ENCODE peak calls at places on chromosomes 6 and 20, in six cellular contexts. T is AG04450, E is WTC11, A is A549, C is psoas muscle, H is HFFc6. V is an unnamed sample.

GRCh38 chr6:22892452-22892851 is 323.1 kb downstream of the HDGFL1 start:
- DNase-seq in T (peak; percentile 89), E (no peak), A (peak; percentile 25), C (no peak), H (peak; percentile 96), V (no peak)

GRCh38 chr6:31025595-31025994 is 15.3 kb downstream of the MUC22 start:
- DNase-seq in T (no peak), E (no peak), A (no peak), C (no peak), H (no peak), V (no peak)

GRCh38 chr20:63518351-63518861 is 2.2 kb upstream of the PPDPF start:
- DNase-seq in T (no peak), E (no peak), A (no peak), C (no peak), H (no peak), V (peak; percentile 21)

GRCh38 chr6:3061501-3061941 is 6.8 kb upstream of the RIPK1 start:
- DNase-seq in T (no peak), E (no peak), A (no peak), C (no peak), H (peak; percentile 91), V (no peak)

GRCh38 chr20:33667245-33668086 is 723 bp downstream of the ACTL10 start:
- DNase-seq in T (no peak), E (no peak), A (no peak), C (peak; percentile 80), H (peak; percentile 76), V (no peak)

GRCh38 chr6:8275667-8276066 is 159.7 kb downstream of the SLC35B3 start:
- DNase-seq in T (no peak), E (no peak), A (no peak), C (no peak), H (no peak), V (no peak)

GRCh38 chr6:122886475-122886874 is 97.4 kb downstream of the SMPDL3A start:
- DNase-seq in T (no peak), E (no peak), A (no peak), C (no peak), H (no peak), V (no peak)

GRCh38 chr6:106192824-106193223 is 106.7 kb downstream of the PRDM1 start:
- DNase-seq in T (no peak), E (no peak), A (no peak), C (no peak), H (peak; percentile 63), V (no peak)

GRCh38 chr20:6053776-6054688 is at the start of gene LRRN4:
- DNase-seq in T (no peak), E (peak; percentile 45), A (no peak), C (no peak), H (no peak), V (no peak)

GRCh38 chr6:82298012-82298411 is 50.5 kb upstream of the IBTK start:
- DNase-seq in T (peak; percentile 1), E (no peak), A (peak; percentile 7), C (no peak), H (peak; percentile 65), V (no peak)

GRCh38 chr6:116389357-116389756 is 18.6 kb downstream of the DSE start:
- DNase-seq in T (no peak), E (no peak), A (no peak), C (no peak), H (no peak), V (no peak)

GRCh38 chr6:70860044-70860443 is 96.8 kb downstream of the B3GAT2 start:
- DNase-seq in T (no peak), E (no peak), A (no peak), C (no peak), H (no peak), V (no peak)

GRCh38 chr6:2982464-2983121 is 11.2 kb upstream of the SERPINB6 start:
- DNase-seq in T (no peak), E (no peak), A (no peak), C (no peak), H (no peak), V (no peak)

DNA sequence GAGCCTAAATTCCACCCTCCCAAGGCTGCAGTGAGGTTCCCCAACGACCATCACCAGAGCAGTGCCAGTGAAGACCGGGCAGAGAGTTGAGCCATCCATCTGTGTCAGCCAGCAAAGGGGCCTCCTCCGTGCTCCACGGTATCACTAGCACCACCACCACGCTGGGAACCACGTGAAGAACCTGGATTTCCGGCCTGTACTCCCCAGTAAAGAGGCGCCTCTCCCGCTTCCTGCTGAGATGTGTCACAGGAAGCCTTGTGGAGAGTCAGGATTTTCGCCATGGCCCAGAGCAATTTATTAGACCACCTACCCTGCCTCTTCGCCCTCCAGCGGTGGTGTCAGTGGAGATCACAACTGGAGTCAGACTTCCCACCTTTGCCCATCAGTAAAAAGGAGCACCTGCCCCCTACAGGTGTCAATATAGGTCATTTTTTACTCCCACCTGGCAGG is 28.8 kb downstream of the CPXM1 start:
- DNase-seq in T (no peak), E (no peak), A (no peak), C (no peak), H (no peak), V (no peak)
- TF ChIP-seq CTCF in T (no peak), E (no peak), A (no peak), C (no peak), H (no peak), V (no peak)

DNA sequence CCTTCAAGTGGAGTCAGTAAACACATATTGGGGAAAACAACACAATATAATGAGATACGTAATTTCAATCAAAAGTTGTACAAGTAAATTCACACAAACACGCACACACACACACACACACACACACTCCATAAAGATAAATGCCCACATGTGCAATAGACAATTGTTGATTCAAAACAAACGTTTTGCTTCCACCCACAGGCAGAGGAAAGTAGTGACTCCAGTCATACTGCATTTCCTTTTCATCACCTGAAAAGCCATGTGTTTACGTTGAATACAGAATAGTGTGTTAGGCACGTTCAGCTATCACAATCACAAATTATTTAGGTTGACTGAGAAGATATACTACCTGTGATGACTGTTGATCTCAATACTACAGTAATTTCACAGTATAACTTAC is 443.8 kb upstream of the MANEA start:
- DNase-seq in T (no peak), E (no peak), A (no peak), C (no peak), H (no peak), V (no peak)
- TF ChIP-seq CTCF in T (peak; percentile 17), E (no peak), A (no peak), C (no peak), H (no peak), V (no peak)

GRCh38 chr20:20860078-20860806 is 147.8 kb upstream of the RALGAPA2 start:
- DNase-seq in T (peak; percentile 36), E (peak; percentile 99), A (peak; percentile 92), C (peak; percentile 86), H (peak; percentile 91), V (peak; percentile 99)
- TF ChIP-seq CTCF in T (peak; percentile 84), E (peak; percentile 80), A (peak; percentile 95), C (peak; percentile 94), H (peak; percentile 97), V (peak; percentile 94)

GRCh38 chr6:37704923-37705238 is 7.2 kb upstream of the MDGA1 start:
- DNase-seq in T (no peak), E (no peak), A (no peak), C (no peak), H (no peak), V (no peak)

GRCh38 chr6:37706749-37707148 is 9.1 kb upstream of the MDGA1 start:
- DNase-seq in T (no peak), E (no peak), A (no peak), C (no peak), H (no peak), V (no peak)

GRCh38 chr6:37704066-37704465 is 6.4 kb upstream of the MDGA1 start:
- DNase-seq in T (no peak), E (no peak), A (no peak), C (no peak), H (no peak), V (no peak)

GRCh38 chr6:37702314-37702713 is 4.6 kb upstream of the MDGA1 start:
- DNase-seq in T (no peak), E (no peak), A (no peak), C (no peak), H (no peak), V (no peak)

DNA sequence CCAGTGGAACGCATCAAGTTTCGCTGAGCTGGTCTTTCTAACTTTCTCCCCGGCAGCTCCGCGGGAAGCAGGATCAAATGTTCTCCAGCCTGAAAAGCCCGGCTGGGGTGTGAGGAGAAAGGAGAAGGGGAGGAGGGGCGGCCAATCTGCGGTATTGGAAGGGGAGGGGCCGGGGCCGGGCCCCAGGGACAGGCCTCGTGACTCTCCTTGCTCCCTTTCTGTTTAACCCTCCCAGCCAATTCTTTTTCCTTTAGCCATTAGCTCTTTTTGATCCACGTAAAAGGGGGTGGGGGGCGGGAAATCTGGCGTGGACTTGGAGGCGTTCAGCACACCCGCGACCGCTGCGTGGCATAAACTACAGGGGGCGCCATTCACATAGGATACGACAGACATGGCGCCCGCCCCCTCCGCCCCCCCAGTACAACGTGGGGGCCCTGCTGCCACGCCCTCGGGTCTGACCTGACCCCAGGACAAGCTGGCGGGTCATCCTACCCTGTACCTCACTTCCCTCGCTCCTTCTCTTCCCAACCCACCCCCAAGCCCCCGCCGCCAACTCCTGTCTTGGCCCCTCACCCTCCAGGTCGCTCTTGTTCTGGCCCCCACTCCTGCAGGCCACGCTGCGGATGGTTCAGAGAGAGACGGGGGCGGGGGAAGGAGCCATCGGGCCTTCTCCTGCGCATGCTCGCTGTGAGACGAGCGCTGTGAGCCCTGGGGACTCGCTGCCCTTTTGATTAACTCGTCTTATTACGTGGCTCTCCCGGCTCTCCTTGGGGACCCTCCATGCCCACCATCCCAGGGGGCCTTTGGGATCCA is 7.8 kb upstream of the MDGA1 start:
- DNase-seq in T (no peak), E (peak; percentile 87), A (peak; percentile 55), C (peak; percentile 83), H (peak; percentile 27), V (peak; percentile 89)
- TF ChIP-seq CTCF in T (peak; percentile 69), E (peak; percentile 76), A (peak; percentile 54), C (peak; percentile 55), H (peak; percentile 84), V (peak; percentile 82)

GRCh38 chr20:53679597-53680309 is 86.1 kb upstream of the ZNF217 start:
- DNase-seq in T (no peak), E (no peak), A (no peak), C (no peak), H (no peak), V (no peak)

GRCh38 chr20:53678315-53678989 is 84.8 kb upstream of the ZNF217 start:
- DNase-seq in T (no peak), E (no peak), A (no peak), C (no peak), H (no peak), V (no peak)

GRCh38 chr20:53677447-53678314 is 84.0 kb upstream of the ZNF217 start:
- DNase-seq in T (no peak), E (peak; percentile 35), A (peak; percentile 36), C (no peak), H (no peak), V (peak; percentile 32)

GRCh38 chr20:53676987-53677386 is 83.3 kb upstream of the ZNF217 start:
- DNase-seq in T (no peak), E (no peak), A (no peak), C (no peak), H (no peak), V (no peak)

GRCh38 chr20:53678990-53679596 is 85.5 kb upstream of the ZNF217 start:
- DNase-seq in T (no peak), E (no peak), A (no peak), C (no peak), H (no peak), V (no peak)
- TF ChIP-seq CTCF in T (no peak), E (no peak), A (no peak), C (no peak), H (peak; percentile 11), V (no peak)